ENCODE peak calls at places on chromosomes 4 and X, in four cellular contexts. One of them, this sample, is unnamed.

GRCh38 chr4:10552591-10553280 is 95.5 kb upstream of the ZNF518B start:
- DNase-seq in psoas muscle: no peak
- DNase-seq in breast epithelium: no peak
- DNase-seq in HL-60: no peak
- DNase-seq in this sample: no peak

GRCh38 chrX:150569155-150569477 is 695 bp downstream of the MTM1 start:
- DNase-seq in psoas muscle: peak; percentile 64
- DNase-seq in breast epithelium: no peak
- DNase-seq in HL-60: no peak
- DNase-seq in this sample: no peak

GRCh38 chr4:88661724-88662123 is 35.9 kb downstream of the NAP1L5 start:
- DNase-seq in psoas muscle: no peak
- DNase-seq in breast epithelium: no peak
- DNase-seq in HL-60: no peak
- DNase-seq in this sample: peak; percentile 71

GRCh38 chr4:31575504-31575903 is 855.3 kb downstream of the PCDH7 start:
- DNase-seq in psoas muscle: no peak
- DNase-seq in breast epithelium: no peak
- DNase-seq in HL-60: no peak
- DNase-seq in this sample: no peak

GRCh38 chr4:36138221-36138620 is 106.1 kb downstream of the ARAP2 start:
- DNase-seq in psoas muscle: no peak
- DNase-seq in breast epithelium: no peak
- DNase-seq in HL-60: no peak
- DNase-seq in this sample: peak; percentile 91

GRCh38 chr4:123351713-123352112 is 44.9 kb upstream of the SPRY1 start:
- DNase-seq in psoas muscle: no peak
- DNase-seq in breast epithelium: no peak
- DNase-seq in HL-60: no peak
- DNase-seq in this sample: no peak

GRCh38 chr4:147307896-147308680 is 172.8 kb upstream of the EDNRA start:
- DNase-seq in psoas muscle: no peak
- DNase-seq in breast epithelium: no peak
- DNase-seq in HL-60: no peak
- DNase-seq in this sample: peak; percentile 60

GRCh38 chr4:89067407-89067806 is 10.4 kb upstream of the FAM13A start:
- DNase-seq in psoas muscle: no peak
- DNase-seq in breast epithelium: no peak
- DNase-seq in HL-60: no peak
- DNase-seq in this sample: peak; percentile 33

DNA sequence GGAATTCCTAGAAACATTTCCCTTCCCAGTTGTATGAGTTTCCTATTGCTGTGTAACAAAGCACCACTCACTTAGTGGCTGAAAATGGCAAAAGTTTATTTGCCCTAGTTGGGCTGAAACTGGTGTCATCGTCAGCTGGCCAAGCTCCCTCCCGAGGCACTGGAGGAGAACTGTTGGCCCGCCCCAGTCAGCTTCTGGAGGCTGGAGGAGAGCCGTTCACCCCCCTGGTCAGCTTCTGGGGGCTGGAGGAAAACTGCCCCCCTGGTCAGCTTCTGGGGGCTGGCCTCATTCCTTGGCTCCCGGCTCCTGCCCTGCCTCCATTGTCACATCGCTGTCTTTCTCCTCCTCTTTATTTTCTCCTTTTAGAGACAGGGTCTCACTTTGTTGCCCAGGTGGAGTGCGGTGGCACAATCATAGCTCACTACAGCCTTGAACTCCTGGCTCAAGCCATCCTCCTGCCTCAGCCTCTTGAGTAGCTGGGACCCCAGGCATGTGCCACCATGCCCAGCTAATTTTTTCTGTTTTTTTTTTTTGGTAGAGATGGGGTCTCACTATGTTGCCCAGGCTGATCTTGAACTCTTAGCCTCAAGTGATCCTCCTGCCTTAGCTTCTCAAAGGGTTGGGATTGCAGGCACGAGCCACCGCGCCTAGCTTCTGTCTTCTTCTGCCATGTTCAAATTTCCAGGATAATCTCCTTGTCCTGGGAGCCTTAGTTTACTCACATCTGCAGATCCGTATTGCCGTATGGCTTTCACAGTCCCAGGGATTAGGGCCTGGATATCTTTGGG is 3.2 kb downstream of the RGS12 start:
- DNase-seq in psoas muscle: no peak
- DNase-seq in breast epithelium: peak; percentile 5
- DNase-seq in HL-60: no peak
- DNase-seq in this sample: no peak
- H3K4me3 ChIP-seq in psoas muscle: no peak overlapping the region
- H3K4me3 ChIP-seq in breast epithelium: no peak overlapping the region
- H3K4me3 ChIP-seq in HL-60: no peak overlapping the region
- H3K4me3 ChIP-seq in this sample: no peak overlapping the region

DNA sequence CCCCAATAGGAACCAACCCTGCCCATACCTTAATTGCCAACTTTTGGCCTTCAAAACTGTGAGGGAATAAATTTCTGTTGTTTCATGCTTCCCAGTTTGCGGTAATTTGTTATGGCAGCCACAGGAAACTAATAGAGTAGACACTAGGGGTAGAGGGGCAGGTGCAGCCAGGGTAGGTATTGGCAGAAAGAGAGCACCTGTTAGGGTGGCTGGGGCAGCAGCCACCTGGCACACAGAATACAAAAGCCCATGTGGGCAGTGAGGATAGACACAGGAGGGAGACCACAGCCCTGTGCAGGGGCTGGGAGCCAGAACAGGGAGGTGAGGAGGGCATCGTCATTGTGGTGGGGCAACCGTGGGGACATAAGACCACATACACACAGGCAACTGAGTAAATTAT is 28.2 kb downstream of the IRF2 start:
- DNase-seq in psoas muscle: no peak
- DNase-seq in breast epithelium: no peak
- DNase-seq in HL-60: no peak
- DNase-seq in this sample: no peak
- H3K27me3 ChIP-seq in psoas muscle: no peaks in the 10 kb centered on the region
- H3K27me3 ChIP-seq in breast epithelium: no peaks in the 10 kb centered on the region
- H3K27me3 ChIP-seq in HL-60: no peaks in the 10 kb centered on the region
- H3K27me3 ChIP-seq in this sample: no peaks in the 10 kb centered on the region

DNA sequence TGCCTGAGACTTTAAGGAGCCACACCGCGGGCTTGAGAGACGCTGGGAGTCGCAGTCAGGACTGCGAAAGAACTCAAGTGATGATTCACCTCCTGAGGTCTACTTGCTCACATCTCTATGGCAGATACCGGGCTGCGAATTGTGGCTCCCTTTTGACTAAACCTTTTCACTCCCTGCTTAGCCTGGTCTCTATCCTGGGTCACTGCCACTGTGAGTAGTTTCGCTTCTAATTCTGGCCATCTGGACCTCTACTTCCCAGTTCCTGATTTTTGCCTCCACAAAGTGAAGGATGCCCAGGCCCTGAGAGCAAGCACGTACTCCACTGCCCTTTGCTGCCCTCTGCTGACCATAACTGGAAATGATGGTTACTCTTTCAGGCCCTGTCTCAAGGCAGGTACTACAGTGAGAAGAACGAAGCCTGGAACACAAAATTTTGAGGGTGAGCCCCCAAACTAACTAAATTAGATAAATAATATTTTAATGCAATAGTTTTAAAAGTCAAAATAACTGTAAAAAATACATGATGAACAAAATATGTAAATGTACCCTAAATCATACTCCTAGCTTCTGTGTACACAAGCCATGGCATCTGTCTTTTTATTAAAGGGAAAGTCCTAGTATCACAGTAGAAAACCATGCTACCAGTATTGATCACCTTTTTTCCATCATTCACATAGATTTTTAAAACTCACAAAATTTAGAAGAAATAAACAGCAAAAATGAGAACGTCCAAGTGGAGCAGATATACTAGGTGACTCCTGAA is 16.7 kb downstream of the MAD2L1 start:
- DNase-seq in psoas muscle: peak; percentile 72
- DNase-seq in breast epithelium: peak; percentile 71
- DNase-seq in HL-60: peak; percentile 63
- DNase-seq in this sample: peak; percentile 70
- TF ChIP-seq CTCF in psoas muscle: peak; percentile 82
- TF ChIP-seq CTCF in breast epithelium: peak; percentile 76
- TF ChIP-seq CTCF in HL-60: peak; percentile 67
- TF ChIP-seq CTCF in this sample: peak; percentile 74

GRCh38 chrX:136488706-136489105 is 959 bp downstream of the BRS3 start:
- DNase-seq in psoas muscle: no peak
- DNase-seq in breast epithelium: no peak
- DNase-seq in HL-60: no peak
- DNase-seq in this sample: peak; percentile 17

GRCh38 chrX:136491832-136492231 is 4.1 kb downstream of the BRS3 start:
- DNase-seq in psoas muscle: no peak
- DNase-seq in breast epithelium: no peak
- DNase-seq in HL-60: no peak
- DNase-seq in this sample: no peak

GRCh38 chrX:136487647-136488046 is at the start of gene BRS3:
- DNase-seq in psoas muscle: no peak
- DNase-seq in breast epithelium: no peak
- DNase-seq in HL-60: no peak
- DNase-seq in this sample: no peak
- H3K4me3 ChIP-seq in psoas muscle: no peak within 1 kb of the TSS
- H3K4me3 ChIP-seq in breast epithelium: no peak within 1 kb of the TSS
- H3K4me3 ChIP-seq in HL-60: no peak within 1 kb of the TSS
- H3K4me3 ChIP-seq in this sample: no peak within 1 kb of the TSS

GRCh38 chr4:5897674-5898073 is 4.8 kb upstream of the CRMP1 start:
- DNase-seq in psoas muscle: no peak
- DNase-seq in breast epithelium: no peak
- DNase-seq in HL-60: no peak
- DNase-seq in this sample: no peak
- H3K27me3 ChIP-seq in psoas muscle: peaks cover 7% of the 10 kb centered on the region
- H3K27me3 ChIP-seq in breast epithelium: peaks cover 76% of the 10 kb centered on the region
- H3K27me3 ChIP-seq in HL-60: peaks cover 3% of the 10 kb centered on the region
- H3K27me3 ChIP-seq in this sample: peaks cover 9% of the 10 kb centered on the region